ENCODE peak calls at places on chromosomes 5 and 9, in ten cellular contexts. Z, B, P, G, R, W, C, L, N and Q are unnamed samples.

GRCh38 chr5:136208946-136209345 is 16.0 kb upstream of the SMIM32 start:
- DNase-seq in Z (no peak), B (no peak), P (no peak), G (no peak), R (no peak), W (peak; percentile 73), C (no peak), L (no peak), N (no peak), Q (no peak)

GRCh38 chr5:133509742-133510079 is 102.6 kb downstream of the FSTL4 start:
- DNase-seq in Z (peak; percentile 32), B (no peak), P (no peak), G (no peak), R (no peak), W (no peak), C (no peak), L (peak; percentile 19), N (no peak), Q (no peak)

GRCh38 chr5:18305288-18305899 is 671.1 kb downstream of the TAF11L14 start:
- DNase-seq in Z (no peak), B (peak; percentile 53), P (peak; percentile 21), G (no peak), R (no peak), W (peak; percentile 78), C (no peak), L (peak; percentile 20), N (no peak), Q (peak; percentile 75)

GRCh38 chr5:79173626-79174025 is 62.0 kb downstream of the BHMT start:
- DNase-seq in Z (no peak), B (no peak), P (no peak), G (no peak), R (no peak), W (no peak), C (no peak), L (no peak), N (peak; percentile 66), Q (peak; percentile 85)

GRCh38 chr9:111271047-111271446 is 59.0 kb downstream of the OR2K2 start:
- DNase-seq in Z (no peak), B (no peak), P (no peak), G (no peak), R (no peak), W (no peak), C (no peak), L (no peak), N (no peak), Q (no peak)

GRCh38 chr5:143401846-143402463 is 1.5 kb downstream of the NR3C1 start:
- DNase-seq in Z (no peak), B (no peak), P (peak; percentile 9), G (no peak), R (no peak), W (peak; percentile 20), C (no peak), L (peak; percentile 12), N (no peak), Q (peak; percentile 21)

GRCh38 chr5:75192804-75193203 is 43.9 kb downstream of the ANKRD31 start:
- DNase-seq in Z (no peak), B (no peak), P (no peak), G (no peak), R (no peak), W (no peak), C (no peak), L (peak; percentile 18), N (no peak), Q (no peak)

GRCh38 chr9:89701221-89701798 is 96.5 kb downstream of the GADD45G start:
- DNase-seq in Z (no peak), B (no peak), P (no peak), G (no peak), R (no peak), W (no peak), C (no peak), L (no peak), N (peak; percentile 48), Q (no peak)

GRCh38 chr9:132991351-132992300 is 13.1 kb downstream of the GFI1B start:
- DNase-seq in Z (no peak), B (no peak), P (no peak), G (no peak), R (no peak), W (peak; percentile 10), C (no peak), L (no peak), N (no peak), Q (no peak)

GRCh38 chr5:155140646-155141045 is 127.1 kb downstream of the KIF4B start:
- DNase-seq in Z (no peak), B (no peak), P (no peak), G (no peak), R (no peak), W (no peak), C (no peak), L (no peak), N (no peak), Q (no peak)

GRCh38 chr5:178340637-178341036 is 108.0 kb upstream of the PHYKPL start:
- DNase-seq in Z (no peak), B (no peak), P (no peak), G (peak; percentile 41), R (no peak), W (no peak), C (no peak), L (no peak), N (no peak), Q (no peak)

GRCh38 chr9:108133680-108134079 is 644.1 kb upstream of the KLF4 start:
- DNase-seq in Z (no peak), B (no peak), P (no peak), G (no peak), R (no peak), W (no peak), C (no peak), L (no peak), N (no peak), Q (no peak)

GRCh38 chr5:118946138-118946537 is 42.2 kb downstream of the DTWD2 start:
- DNase-seq in Z (no peak), B (no peak), P (no peak), G (no peak), R (no peak), W (no peak), C (no peak), L (no peak), N (no peak), Q (no peak)

GRCh38 chr9:129881547-129882324 is 46.5 kb downstream of the USP20 start:
- DNase-seq in Z (no peak), B (no peak), P (no peak), G (no peak), R (no peak), W (no peak), C (no peak), L (no peak), N (no peak), Q (no peak)

GRCh38 chr5:139164020-139164419 is 34.1 kb downstream of the SIL1 start:
- DNase-seq in Z (no peak), B (peak; percentile 17), P (no peak), G (no peak), R (no peak), W (no peak), C (peak; percentile 58), L (no peak), N (no peak), Q (no peak)

GRCh38 chr5:60161340-60161934 is 267.9 kb upstream of the PDE4D start:
- DNase-seq in Z (no peak), B (peak; percentile 55), P (no peak), G (no peak), R (no peak), W (peak; percentile 67), C (no peak), L (peak; percentile 37), N (no peak), Q (peak; percentile 53)

GRCh38 chr5:39197556-39197955 is 21.8 kb downstream of the FYB1 start:
- DNase-seq in Z (no peak), B (no peak), P (no peak), G (no peak), R (no peak), W (no peak), C (no peak), L (no peak), N (no peak), Q (no peak)

GRCh38 chr5:16856531-16856930 is 79.6 kb downstream of the MYO10 start:
- DNase-seq in Z (no peak), B (peak; percentile 92), P (no peak), G (no peak), R (no peak), W (no peak), C (no peak), L (peak; percentile 97), N (peak; percentile 43), Q (peak; percentile 100)

GRCh38 chr5:65535529-65535987 is 27.4 kb downstream of the CENPK start:
- DNase-seq in Z (no peak), B (no peak), P (no peak), G (no peak), R (peak; percentile 31), W (no peak), C (no peak), L (no peak), N (no peak), Q (no peak)

GRCh38 chr9:107587175-107587963 is 97.8 kb upstream of the KLF4 start:
- DNase-seq in Z (no peak), B (no peak), P (no peak), G (peak; percentile 57), R (peak; percentile 91), W (no peak), C (no peak), L (no peak), N (peak; percentile 70), Q (no peak)

GRCh38 chr9:134633362-134634142 is 8.1 kb upstream of the COL5A1 start:
- DNase-seq in Z (no peak), B (no peak), P (no peak), G (peak; percentile 50), R (no peak), W (no peak), C (no peak), L (no peak), N (peak; percentile 11), Q (no peak)

GRCh38 chr5:96788112-96788749 is 19.5 kb downstream of the ERAP1 start:
- DNase-seq in Z (no peak), B (no peak), P (no peak), G (no peak), R (no peak), W (no peak), C (no peak), L (peak; percentile 43), N (no peak), Q (no peak)

GRCh38 chr9:111852291-111852690 is 44.3 kb upstream of the UGCG start:
- DNase-seq in Z (no peak), B (peak; percentile 49), P (no peak), G (no peak), R (no peak), W (no peak), C (no peak), L (no peak), N (no peak), Q (no peak)

GRCh38 chr5:9445989-9446388 is 99.9 kb downstream of the SEMA5A start:
- DNase-seq in Z (no peak), B (no peak), P (no peak), G (no peak), R (no peak), W (no peak), C (peak; percentile 8), L (no peak), N (no peak), Q (no peak)